ENCODE peak calls at places on chromosomes 16 and 17, in four cellular contexts. Y is AG04450, F is cardiac muscle cell, G is lung. A is an unnamed sample.
A peak's percentile ranks its signal among the peaks of the same experiment; 100 is the strongest.

GRCh38 chr17:78131172-78132085 is 858 bp downstream of the TMC8 start:
- DNase-seq in Y (no peak), F (no peak), G (no peak), A (no peak)

GRCh38 chr16:49698416-49698815 is 157.5 kb downstream of the ZNF423 start:
- DNase-seq in Y (no peak), F (peak; percentile 72), G (no peak), A (no peak)

GRCh38 chr16:78278047-78278446 is 178.6 kb downstream of the WWOX start:
- DNase-seq in Y (no peak), F (no peak), G (no peak), A (no peak)

GRCh38 chr16:14669776-14670175 is 24.3 kb downstream of the PLA2G10 start:
- DNase-seq in Y (no peak), F (no peak), G (peak; percentile 57), A (no peak)

GRCh38 chr16:20822451-20823128 is 16.3 kb downstream of the REXO5 start:
- DNase-seq in Y (no peak), F (no peak), G (no peak), A (no peak)

GRCh38 chr17:45431531-45432404 is 902 bp downstream of the ARHGAP27 start:
- DNase-seq in Y (no peak), F (peak; percentile 43), G (peak; percentile 91), A (peak; percentile 84)

GRCh38 chr17:58577696-58578095 is 63.3 kb upstream of the MTMR4 start:
- DNase-seq in Y (no peak), F (peak; percentile 79), G (peak; percentile 30), A (peak; percentile 30)

GRCh38 chr16:57372372-57373116 is at the start of gene CX3CL1:
- DNase-seq in Y (no peak), F (peak; percentile 69), G (peak; percentile 53), A (peak; percentile 82)

GRCh38 chr17:8153550-8153956 is 1.3 kb upstream of the PER1 start:
- DNase-seq in Y (peak; percentile 92), F (peak; percentile 98), G (peak; percentile 85), A (peak; percentile 79)

GRCh38 chr16:57185446-57185944 is 344 bp downstream of the PSME3IP1 start:
- DNase-seq in Y (no peak), F (peak; percentile 68), G (peak; percentile 40), A (peak; percentile 54)

GRCh38 chr17:35255316-35255715 is 12.4 kb downstream of the SLFN5 start:
- DNase-seq in Y (no peak), F (no peak), G (no peak), A (no peak)

GRCh38 chr16:3101018-3101840 is 2.1 kb upstream of the ZSCAN10 start:
- DNase-seq in Y (no peak), F (peak; percentile 42), G (no peak), A (no peak)

GRCh38 chr16:67561501-67561823 is 864 bp upstream of the CTCF start:
- DNase-seq in Y (no peak), F (no peak), G (no peak), A (no peak)

GRCh38 chr17:64732336-64733006 is 70.4 kb upstream of the SMURF2 start:
- DNase-seq in Y (no peak), F (peak; percentile 78), G (no peak), A (no peak)

GRCh38 chr17:28497931-28498330 is 8.2 kb upstream of the FOXN1 start:
- DNase-seq in Y (no peak), F (no peak), G (no peak), A (peak; percentile 65)

GRCh38 chr16:86215979-86216585 is 294.2 kb upstream of the FOXF1 start:
- DNase-seq in Y (no peak), F (no peak), G (no peak), A (peak; percentile 19)

GRCh38 chr17:63365366-63366237 is 80.5 kb downstream of the CYB561 start:
- DNase-seq in Y (no peak), F (no peak), G (no peak), A (no peak)

GRCh38 chr16:28304214-28304613 is 11.9 kb downstream of the SBK1 start:
- DNase-seq in Y (no peak), F (peak; percentile 69), G (no peak), A (no peak)

GRCh38 chr17:8807070-8807550 is 7.9 kb upstream of the MFSD6L start:
- DNase-seq in Y (no peak), F (no peak), G (no peak), A (no peak)

GRCh38 chr17:61250335-61250890 is 149.2 kb upstream of the TBX2 start:
- DNase-seq in Y (no peak), F (peak; percentile 45), G (no peak), A (no peak)

GRCh38 chr17:7351665-7352558 is at the start of gene KCTD11:
- DNase-seq in Y (peak; percentile 64), F (peak; percentile 96), G (peak; percentile 91), A (peak; percentile 87)

GRCh38 chr16:50769-51591 is 2.4 kb downstream of the POLR3K start:
- DNase-seq in Y (no peak), F (no peak), G (no peak), A (no peak)

GRCh38 chr17:51214920-51215319 is 44.9 kb downstream of the MBTD1 start:
- DNase-seq in Y (no peak), F (peak; percentile 6), G (no peak), A (no peak)

GRCh38 chr17:57436565-57436964 is 180.2 kb downstream of the MSI2 start:
- DNase-seq in Y (no peak), F (no peak), G (no peak), A (no peak)

GRCh38 chr16:81996664-81997529 is 14.4 kb downstream of the SDR42E1 start:
- DNase-seq in Y (no peak), F (peak; percentile 70), G (no peak), A (no peak)

GRCh38 chr17:6476834-6477210 is 32.6 kb downstream of the PIMREG start:
- DNase-seq in Y (no peak), F (no peak), G (no peak), A (no peak)

GRCh38 chr16:24075929-24076716 is 180.0 kb upstream of the CACNG3 start:
- DNase-seq in Y (no peak), F (no peak), G (no peak), A (no peak)

GRCh38 chr16:73846292-73846849 is 450.2 kb upstream of the PSMD7 start:
- DNase-seq in Y (no peak), F (no peak), G (no peak), A (no peak)

GRCh38 chr17:81655378-81656117 is 794 bp downstream of the PDE6G start:
- DNase-seq in Y (no peak), F (no peak), G (no peak), A (no peak)

GRCh38 chr17:81660441-81660840 is 4.1 kb upstream of the PDE6G start:
- DNase-seq in Y (no peak), F (no peak), G (no peak), A (no peak)

GRCh38 chr17:81656118-81656743 is at the start of gene PDE6G:
- DNase-seq in Y (no peak), F (no peak), G (no peak), A (no peak)

GRCh38 chr17:81659038-81659437 is 2.7 kb upstream of the PDE6G start:
- DNase-seq in Y (no peak), F (no peak), G (no peak), A (no peak)

GRCh38 chr17:81656835-81657234 is 493 bp upstream of the PDE6G start:
- DNase-seq in Y (no peak), F (no peak), G (no peak), A (no peak)
- H3K27ac ChIP-seq in Y (no peak overlapping the region), F (peak overlapping the region; percentile 14), G (no peak overlapping the region), A (no peak overlapping the region)

GRCh38 chr16:83994703-83995102 is 26.7 kb downstream of the NECAB2 start:
- DNase-seq in Y (no peak), F (peak; percentile 19), G (no peak), A (no peak)
- H3K27ac ChIP-seq in Y (no peak overlapping the region), F (no peak overlapping the region), G (no peak overlapping the region), A (no peak overlapping the region)

GRCh38 chr17:17855334-17855725 is 18.5 kb upstream of the SREBF1 start:
- DNase-seq in Y (no peak), F (no peak), G (no peak), A (no peak)
- H3K27ac ChIP-seq in Y (no peak overlapping the region), F (no peak overlapping the region), G (no peak overlapping the region), A (peak overlapping the region; percentile 48)

DNA sequence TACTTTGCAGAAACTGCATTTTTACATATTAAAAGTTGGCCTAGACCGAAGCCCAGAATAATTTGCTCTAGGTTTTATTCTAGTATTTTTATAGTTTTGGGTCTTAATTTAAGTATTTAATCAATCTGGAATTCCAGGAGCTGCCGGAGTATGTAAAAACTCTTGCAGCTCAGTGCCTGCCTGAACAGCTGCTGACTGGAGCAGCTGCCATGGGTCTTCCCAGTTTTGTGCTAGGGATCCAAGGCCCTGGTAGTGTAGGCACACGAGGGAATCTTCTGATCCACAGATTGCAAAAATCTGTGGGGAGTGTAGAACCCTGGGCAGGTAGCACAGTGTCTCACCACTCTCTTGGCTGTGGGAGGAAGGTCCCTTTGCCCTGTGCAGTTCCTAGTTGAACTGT is 87.0 kb upstream of the HS3ST3A1 start:
- DNase-seq in Y (no peak), F (no peak), G (no peak), A (no peak)
- H3K27ac ChIP-seq in Y (no peak overlapping the region), F (no peak overlapping the region), G (no peak overlapping the region), A (no peak overlapping the region)

GRCh38 chr16:70784692-70785317 is 16.2 kb downstream of the VAC14 start:
- DNase-seq in Y (no peak), F (no peak), G (no peak), A (no peak)
- H3K27ac ChIP-seq in Y (no peak overlapping the region), F (no peak overlapping the region), G (no peak overlapping the region), A (no peak overlapping the region)

GRCh38 chr17:2203818-2204217 is 99.8 kb downstream of the SMG6 start:
- DNase-seq in Y (no peak), F (no peak), G (no peak), A (no peak)

GRCh38 chr17:2204393-2204792 is 99.2 kb downstream of the SMG6 start:
- DNase-seq in Y (no peak), F (no peak), G (no peak), A (no peak)

GRCh38 chr17:2198917-2199316 is 104.7 kb downstream of the SMG6 start:
- DNase-seq in Y (no peak), F (peak; percentile 83), G (no peak), A (no peak)

GRCh38 chr17:2202996-2203575 is 100.5 kb downstream of the SMG6 start:
- DNase-seq in Y (no peak), F (no peak), G (no peak), A (no peak)

GRCh38 chr17:2202302-2202995 is 101.1 kb downstream of the SMG6 start:
- DNase-seq in Y (no peak), F (no peak), G (no peak), A (no peak)
- H3K27ac ChIP-seq in Y (no peak overlapping the region), F (peak overlapping the region; percentile 83), G (no peak overlapping the region), A (no peak overlapping the region)

DNA sequence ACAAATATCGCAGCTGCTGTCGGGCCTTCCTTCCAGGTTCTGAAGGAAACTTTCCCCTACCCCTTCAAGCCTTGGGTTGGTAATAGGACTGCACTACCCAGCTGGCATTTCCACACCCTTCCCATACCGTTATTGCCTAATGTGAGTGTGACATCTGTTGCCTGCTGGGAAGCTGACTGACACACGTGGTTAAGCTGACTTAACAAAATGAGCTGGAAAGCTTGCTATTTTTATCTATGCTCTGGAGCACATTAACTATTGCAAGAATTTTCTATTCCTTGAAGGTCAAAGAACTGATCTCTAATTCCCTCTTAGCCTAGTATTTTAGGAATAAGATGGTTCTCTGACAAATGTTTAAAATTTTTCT is 79.5 kb downstream of the PMP22 start:
- DNase-seq in Y (no peak), F (peak; percentile 83), G (no peak), A (no peak)
- H3K27ac ChIP-seq in Y (no peak overlapping the region), F (no peak overlapping the region), G (no peak overlapping the region), A (peak overlapping the region; percentile 9)

A was measured in breast epithelium.